ENCODE peak calls at places on chromosomes 7 and 10, in nine cellular contexts. U is esophagus squamous epithelium, O is choroid plexus epithelial cell, E is GM12878, D is fibroblast of lung, R is thoracic aorta, J is AG10803, C is heart right ventricle, W is left lung. T is an unnamed sample.

GRCh38 chr7:435518-436366 is 83.9 kb downstream of the PDGFA start:
- DNase-seq in O (no peak), J (peak; percentile 16), E (no peak), D (no peak), U (no peak), R (no peak), C (no peak), W (no peak), T (no peak)

GRCh38 chr7:44197487-44197886 is 3.3 kb upstream of the YKT6 start:
- DNase-seq in J (no peak), R (no peak), E (no peak), U (no peak), C (no peak), O (no peak), W (no peak), D (no peak), T (no peak)

GRCh38 chr7:51069411-51070083 is 247.1 kb downstream of the COBL start:
- DNase-seq in C (no peak), O (no peak), U (no peak), D (no peak), W (no peak), E (no peak), J (peak; percentile 18), R (no peak), T (no peak)

GRCh38 chr10:86251426-86251825 is 115.2 kb downstream of the GRID1 start:
- DNase-seq in D (no peak), J (no peak), E (no peak), R (no peak), O (no peak), W (no peak), C (no peak), U (no peak), T (no peak)

GRCh38 chr10:129764011-129764900 is 199.8 kb downstream of the EBF3 start:
- DNase-seq in W (peak; percentile 15), O (no peak), U (no peak), C (no peak), J (no peak), D (no peak), E (no peak), R (no peak), T (no peak)

GRCh38 chr10:36385693-36386092 is 739.7 kb upstream of the ANKRD30A start:
- DNase-seq in D (no peak), J (no peak), U (no peak), R (no peak), O (peak; percentile 8), W (no peak), C (no peak), E (no peak), T (no peak)

GRCh38 chr10:79059859-79060379 is 8.8 kb upstream of the ZMIZ1 start:
- DNase-seq in W (peak; percentile 28), R (no peak), U (no peak), E (no peak), C (no peak), J (no peak), D (no peak), O (no peak), T (no peak)

GRCh38 chr10:69639291-69640195 is 9.5 kb downstream of the FAM241B start:
- DNase-seq in R (no peak), C (peak; percentile 64), E (peak; percentile 11), O (peak; percentile 82), W (peak; percentile 54), U (peak; percentile 11), D (peak; percentile 70), J (peak; percentile 55), T (peak; percentile 73)

GRCh38 chr7:140923358-140924006 is 1.2 kb downstream of the BRAF start:
- DNase-seq in R (no peak), O (peak; percentile 20), J (peak; percentile 7), E (no peak), D (peak; percentile 21), W (no peak), C (peak; percentile 41), U (no peak), T (peak; percentile 28)

GRCh38 chr10:75662715-75663114 is 231.3 kb downstream of the LRMDA start:
- DNase-seq in E (no peak), W (peak; percentile 54), J (peak; percentile 98), C (peak; percentile 44), D (peak; percentile 98), O (peak; percentile 25), R (peak; percentile 37), U (no peak), T (peak; percentile 90)

GRCh38 chr7:109044691-109045090 is 475.0 kb downstream of the DNAJB9 start:
- DNase-seq in U (no peak), E (no peak), D (no peak), O (no peak), W (no peak), C (no peak), J (no peak), R (no peak), T (no peak)

GRCh38 chr10:120997313-120998102 is 146.3 kb downstream of the WDR11 start:
- DNase-seq in E (no peak), D (no peak), W (no peak), J (no peak), U (no peak), O (no peak), C (no peak), R (no peak), T (no peak)

GRCh38 chr10:7529638-7530037 is 118.8 kb upstream of the SFMBT2 start:
- DNase-seq in J (peak; percentile 12), O (no peak), R (no peak), U (no peak), E (no peak), D (no peak), C (no peak), W (no peak), T (peak; percentile 18)

GRCh38 chr7:133081605-133082389 is at the start of gene CHCHD3:
- DNase-seq in O (peak; percentile 99), C (peak; percentile 99), W (peak; percentile 98), E (peak; percentile 94), U (peak; percentile 93), D (peak; percentile 97), J (peak; percentile 97), R (peak; percentile 94), T (peak; percentile 98)

GRCh38 chr7:139109188-139109982 is at the start of gene ZC3HAV1:
- DNase-seq in R (peak; percentile 52), D (peak; percentile 95), U (peak; percentile 50), C (peak; percentile 91), J (peak; percentile 89), O (peak; percentile 92), E (no peak), W (peak; percentile 92), T (peak; percentile 91)
- TF ChIP-seq CTCF in R (no peak), D (no peak), U (peak; percentile 19), C (no peak), J (no peak), O (no peak), E (no peak), W (no peak), T (no peak)

DNA sequence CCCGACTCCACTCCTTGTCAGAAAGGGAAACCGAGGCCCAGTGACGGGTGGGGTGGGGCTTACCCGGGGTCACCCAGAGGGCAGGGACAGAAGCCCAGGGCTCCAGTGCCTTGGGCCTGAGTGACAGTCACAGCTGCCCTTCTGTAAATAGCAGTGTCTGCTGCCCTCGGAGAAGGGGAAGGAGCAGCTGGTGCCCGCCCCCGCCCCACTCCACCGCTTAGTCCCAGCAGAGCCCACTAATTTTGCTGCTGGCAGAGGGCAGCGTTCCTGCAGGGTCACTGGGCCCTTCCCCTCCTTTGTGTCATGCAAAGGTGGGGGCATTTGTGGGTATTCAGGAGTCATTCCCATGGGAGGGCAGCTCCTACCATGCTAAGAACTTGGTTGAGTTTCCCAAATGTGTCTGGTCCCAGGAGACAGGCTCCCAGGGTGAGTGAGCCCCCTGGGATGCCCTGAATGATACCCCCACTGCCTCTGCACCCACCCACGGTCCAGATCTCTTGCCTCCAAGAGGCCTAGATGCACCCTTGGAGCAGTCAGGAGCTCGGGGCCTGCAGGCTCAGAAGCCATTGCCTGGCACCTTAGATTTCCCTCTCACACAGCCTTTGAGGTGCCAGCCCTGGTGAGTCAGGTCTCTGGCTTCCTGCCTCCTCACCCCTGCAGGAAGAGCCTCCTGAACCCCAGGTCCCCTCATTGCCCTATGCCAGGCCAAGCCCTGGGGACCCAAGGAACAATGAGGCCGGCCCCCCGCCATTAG is 17.2 kb downstream of the SH2B2 start:
- DNase-seq in J (no peak), D (no peak), R (no peak), E (no peak), O (no peak), W (no peak), U (no peak), C (no peak), T (no peak)
- H3K4me3 ChIP-seq in J (no peak overlapping the region), D (no peak overlapping the region), R (no peak overlapping the region), E (no peak overlapping the region), O (no peak overlapping the region), W (no peak overlapping the region), U (no peak overlapping the region), C (no peak overlapping the region), T (no peak overlapping the region)

GRCh38 chr10:28532509-28533314 is at the start of gene WAC:
- DNase-seq in U (peak; percentile 83), C (peak; percentile 96), W (peak; percentile 97), R (peak; percentile 73), E (peak; percentile 72), O (peak; percentile 95), D (peak; percentile 94), J (peak; percentile 91), T (peak; percentile 95)
- TF ChIP-seq CTCF in U (peak; percentile 16), C (no peak), W (peak; percentile 19), R (peak; percentile 23), E (no peak), O (peak; percentile 10), D (no peak), J (peak; percentile 9), T (no peak)

GRCh38 chr7:73829505-73829904 is 1.3 kb upstream of the CLDN4 start:
- DNase-seq in E (no peak), D (no peak), C (no peak), W (no peak), J (no peak), R (no peak), U (no peak), O (no peak), T (no peak)

GRCh38 chr7:73828107-73828803 is 2.5 kb upstream of the CLDN4 start:
- DNase-seq in O (peak; percentile 28), C (no peak), J (no peak), R (no peak), W (peak; percentile 73), E (no peak), U (no peak), D (peak; percentile 36), T (peak; percentile 25)

GRCh38 chr7:73828972-73829371 is 1.8 kb upstream of the CLDN4 start:
- DNase-seq in C (no peak), O (no peak), E (no peak), J (no peak), D (no peak), R (no peak), U (no peak), W (no peak), T (no peak)

GRCh38 chr7:73829921-73830617 is 727 bp upstream of the CLDN4 start:
- DNase-seq in U (no peak), O (no peak), D (no peak), R (no peak), J (no peak), W (no peak), C (no peak), E (no peak), T (no peak)

DNA sequence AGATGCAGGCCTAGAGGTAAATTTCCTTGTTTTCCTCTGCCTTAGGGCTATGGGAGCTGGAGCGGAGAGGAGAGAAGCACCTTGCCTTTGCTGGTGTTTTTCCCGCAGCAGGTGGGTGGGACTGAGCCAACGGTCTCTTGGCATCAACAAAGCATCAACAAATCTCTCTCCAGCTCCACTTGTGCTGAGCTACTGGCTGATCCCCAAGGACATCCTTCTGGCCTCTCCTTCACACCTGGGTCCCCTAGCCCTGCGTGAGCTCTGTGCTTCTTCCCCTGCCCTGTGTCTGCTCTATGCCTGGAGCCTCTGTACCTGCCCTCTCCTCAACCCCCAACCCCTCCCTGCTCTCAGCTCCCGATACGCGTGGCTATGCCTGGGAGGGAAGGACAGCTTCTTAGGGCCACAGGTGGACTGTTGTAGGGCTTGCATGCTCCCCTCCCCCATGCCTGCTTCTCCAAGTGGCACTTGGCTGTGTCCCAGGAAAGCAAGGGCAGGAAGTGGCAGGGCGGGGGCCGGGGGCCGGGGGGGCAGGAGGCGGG is 3.2 kb upstream of the CLDN4 start:
- DNase-seq in C (no peak), O (no peak), J (no peak), D (no peak), R (no peak), W (peak; percentile 79), E (no peak), U (no peak), T (no peak)
- H3K4me3 ChIP-seq in C (no peak overlapping the region), O (no peak overlapping the region), J (no peak overlapping the region), D (no peak overlapping the region), R (no peak overlapping the region), W (no peak overlapping the region), E (no peak overlapping the region), U (no peak overlapping the region), T (no peak overlapping the region)